ENCODE peak calls at places on chromosomes 11 and 22, in ten cellular contexts. P, V, Q, E, U, X, T, M, R and C are unnamed samples.
A peak's percentile ranks its signal among the peaks of the same experiment; 100 is the strongest.

GRCh38 chr11:68996376-68997123 is 15.8 kb upstream of the MRGPRD start:
- DNase-seq in U (no peak), R (no peak), P (no peak), M (no peak), T (no peak), E (no peak), X (peak; percentile 34), V (peak; percentile 46), Q (peak; percentile 8), C (no peak)

GRCh38 chr22:24521791-24522245 is 26.7 kb downstream of the UPB1 start:
- DNase-seq in R (peak; percentile 68), U (peak; percentile 81), M (peak; percentile 59), Q (peak; percentile 89), E (peak; percentile 87), P (peak; percentile 86), V (peak; percentile 87), T (no peak), X (peak; percentile 92), C (peak; percentile 42)

GRCh38 chr22:43266117-43266516 is 77.1 kb downstream of the SCUBE1 start:
- DNase-seq in V (no peak), P (no peak), M (no peak), Q (no peak), E (no peak), U (no peak), T (no peak), X (no peak), R (no peak), C (no peak)

GRCh38 chr11:116691779-116692178 is 81.0 kb downstream of the BUD13 start:
- DNase-seq in U (peak; percentile 50), R (peak; percentile 44), E (peak; percentile 68), Q (peak; percentile 78), V (no peak), X (peak; percentile 92), P (peak; percentile 31), T (peak; percentile 37), M (peak; percentile 52), C (no peak)

GRCh38 chr11:130040281-130040940 is 29.3 kb upstream of the APLP2 start:
- DNase-seq in E (no peak), T (no peak), M (no peak), U (no peak), R (no peak), Q (no peak), P (no peak), V (no peak), X (no peak), C (no peak)

GRCh38 chr11:32231909-32232493 is 141.1 kb downstream of the RCN1 start:
- DNase-seq in U (no peak), E (peak; percentile 48), V (no peak), Q (peak; percentile 67), X (peak; percentile 87), M (peak; percentile 63), T (no peak), P (peak; percentile 13), R (no peak), C (peak; percentile 9)

GRCh38 chr11:69572233-69572860 is 68.6 kb upstream of the CCND1 start:
- DNase-seq in U (no peak), V (no peak), X (no peak), Q (no peak), P (no peak), E (no peak), M (no peak), R (no peak), T (no peak), C (no peak)

GRCh38 chr22:49620003-49620556 is 207.6 kb downstream of the BRD1 start:
- DNase-seq in R (no peak), E (no peak), M (no peak), U (no peak), X (no peak), P (no peak), Q (no peak), T (no peak), V (no peak), C (no peak)

GRCh38 chr22:46547883-46548244 is 10.4 kb upstream of the CELSR1 start:
- DNase-seq in U (peak; percentile 67), E (peak; percentile 77), R (peak; percentile 51), M (peak; percentile 96), V (peak; percentile 60), P (peak; percentile 58), Q (no peak), T (no peak), X (peak; percentile 36), C (peak; percentile 87)

GRCh38 chr11:88384004-88384677 is 46.6 kb upstream of the CTSC start:
- DNase-seq in P (no peak), E (no peak), Q (no peak), M (peak; percentile 61), R (no peak), V (no peak), U (no peak), T (no peak), X (no peak), C (peak; percentile 79)

DNA sequence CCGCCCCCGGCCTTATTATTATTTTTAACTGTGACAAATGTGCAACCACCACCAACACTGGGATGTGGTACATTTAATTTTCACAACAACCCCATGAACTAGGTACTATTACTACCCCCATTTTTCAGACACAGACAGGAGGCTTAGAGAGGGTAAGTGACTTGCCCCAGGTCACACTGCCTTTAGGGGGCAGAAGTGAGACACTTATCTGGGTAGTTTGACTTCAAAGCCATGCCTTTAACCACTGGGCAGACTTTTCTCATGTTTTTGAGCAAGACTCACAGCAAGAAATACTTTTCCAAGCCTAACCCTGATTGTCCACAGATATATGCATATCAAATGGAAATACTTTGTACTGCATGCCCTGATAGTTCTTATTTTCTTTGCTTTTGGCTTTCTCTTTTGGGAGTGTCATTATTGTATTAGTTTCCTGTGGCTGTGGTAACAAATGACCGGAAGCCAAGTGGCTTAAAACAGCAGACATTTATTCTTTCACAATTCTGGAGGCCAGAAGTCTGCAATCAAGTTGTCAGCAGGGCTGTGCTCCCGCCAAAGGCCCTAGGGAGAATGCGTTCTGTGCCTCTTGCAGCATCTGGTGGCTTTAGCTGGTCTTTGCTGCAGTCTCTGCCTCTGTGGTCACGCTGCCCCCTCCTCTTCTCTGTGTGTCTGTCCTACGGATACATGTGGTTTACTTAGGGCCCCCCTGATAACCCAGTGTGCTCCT is 110.8 kb downstream of the GRIK4 start:
- DNase-seq in Q (no peak), R (no peak), T (no peak), U (no peak), M (no peak), X (no peak), E (no peak), P (no peak), V (no peak), C (peak; percentile 4)
- H3K27me3 ChIP-seq in Q (no peaks in the 10 kb centered on the region), R (no peaks in the 10 kb centered on the region), T (no peaks in the 10 kb centered on the region), U (no peaks in the 10 kb centered on the region), M (peaks cover 14% of the 10 kb centered on the region), X (no peaks in the 10 kb centered on the region), E (no peaks in the 10 kb centered on the region), P (peaks cover 3% of the 10 kb centered on the region), V (no peaks in the 10 kb centered on the region), C (peaks cover 3% of the 10 kb centered on the region)

GRCh38 chr11:45925550-45925949 is 3.1 kb downstream of the LARGE2 start:
- DNase-seq in P (no peak), R (no peak), X (no peak), T (no peak), V (no peak), E (no peak), Q (no peak), U (no peak), M (no peak), C (no peak)
- H3K4me1 ChIP-seq in P (peaks cover 30% of the 10 kb centered on the region), R (peaks cover 30% of the 10 kb centered on the region), X (peaks cover 2% of the 10 kb centered on the region), T (peaks cover 13% of the 10 kb centered on the region), V (peaks cover 26% of the 10 kb centered on the region), E (peaks cover 12% of the 10 kb centered on the region), Q (no peaks in the 10 kb centered on the region), U (no peaks in the 10 kb centered on the region), M (no peaks in the 10 kb centered on the region), C (no peaks in the 10 kb centered on the region)

GRCh38 chr22:45456811-45457210 is 43.3 kb downstream of the RIBC2 start:
- DNase-seq in U (no peak), M (no peak), V (no peak), E (no peak), P (no peak), X (no peak), R (no peak), T (no peak), Q (no peak), C (no peak)
- H3K27me3 ChIP-seq in U (no peaks in the 10 kb centered on the region), M (no peaks in the 10 kb centered on the region), V (no peaks in the 10 kb centered on the region), E (no peaks in the 10 kb centered on the region), P (peaks cover 3% of the 10 kb centered on the region), X (no peaks in the 10 kb centered on the region), R (no peaks in the 10 kb centered on the region), T (no peaks in the 10 kb centered on the region), Q (no peaks in the 10 kb centered on the region), C (no peaks in the 10 kb centered on the region)

GRCh38 chr11:122822241-122822640 is 16.1 kb upstream of the CRTAM start:
- DNase-seq in V (no peak), P (no peak), Q (no peak), R (no peak), U (no peak), M (no peak), T (no peak), E (no peak), X (no peak), C (no peak)
- H3K4me1 ChIP-seq in V (peaks cover 5% of the 10 kb centered on the region), P (no peaks in the 10 kb centered on the region), Q (no peaks in the 10 kb centered on the region), R (peaks cover 5% of the 10 kb centered on the region), U (no peaks in the 10 kb centered on the region), M (no peaks in the 10 kb centered on the region), T (no peaks in the 10 kb centered on the region), E (no peaks in the 10 kb centered on the region), X (no peaks in the 10 kb centered on the region), C (no peaks in the 10 kb centered on the region)

GRCh38 chr22:39927544-39927943 is 26.7 kb downstream of the GRAP2 start:
- DNase-seq in V (no peak), R (no peak), U (no peak), T (no peak), Q (peak; percentile 57), E (no peak), X (peak; percentile 83), P (peak; percentile 8), M (no peak), C (no peak)
- H3K27me3 ChIP-seq in V (peaks cover 4% of the 10 kb centered on the region), R (peaks cover 9% of the 10 kb centered on the region), U (no peaks in the 10 kb centered on the region), T (no peaks in the 10 kb centered on the region), Q (no peaks in the 10 kb centered on the region), E (peaks cover 13% of the 10 kb centered on the region), X (no peaks in the 10 kb centered on the region), P (no peaks in the 10 kb centered on the region), M (peaks cover 79% of the 10 kb centered on the region), C (peaks cover 55% of the 10 kb centered on the region)

GRCh38 chr22:44531487-44531886 is 33.5 kb upstream of the RTL6 start:
- DNase-seq in E (no peak), X (no peak), M (no peak), Q (no peak), P (no peak), V (no peak), R (no peak), T (no peak), U (no peak), C (no peak)
- H3K4me1 ChIP-seq in E (no peaks in the 10 kb centered on the region), X (no peaks in the 10 kb centered on the region), M (peaks cover under 1% of the 10 kb centered on the region), Q (no peaks in the 10 kb centered on the region), P (no peaks in the 10 kb centered on the region), V (no peaks in the 10 kb centered on the region), R (no peaks in the 10 kb centered on the region), T (no peaks in the 10 kb centered on the region), U (peaks cover 3% of the 10 kb centered on the region), C (no peaks in the 10 kb centered on the region)